ENCODE peak calls at places on chromosomes 13 and 19, in nine cellular contexts. One of them, this sample, is unnamed.

GRCh38 chr13:96020155-96020575 is 33.0 kb downstream of the UGGT2 start:
- DNase-seq in tibial nerve: peak
- DNase-seq in right atrium auricular region: no peak
- DNase-seq in pancreas: no peak
- DNase-seq in nephron progenitor cell: peak
- DNase-seq in neural crest cell: peak
- DNase-seq in heart right ventricle: peak
- DNase-seq in lung: no peak
- DNase-seq in ovary: no peak
- DNase-seq in this sample: peak

GRCh38 chr13:99959538-99960230 is 11.9 kb downstream of the ZIC5 start:
- DNase-seq in tibial nerve: no peak
- DNase-seq in right atrium auricular region: no peak
- DNase-seq in pancreas: no peak
- DNase-seq in nephron progenitor cell: peak
- DNase-seq in neural crest cell: peak
- DNase-seq in heart right ventricle: no peak
- DNase-seq in lung: no peak
- DNase-seq in ovary: no peak
- DNase-seq in this sample: no peak

GRCh38 chr13:51590966-51591627 is 6.8 kb downstream of the WDFY2 start:
- DNase-seq in tibial nerve: peak
- DNase-seq in right atrium auricular region: no peak
- DNase-seq in pancreas: no peak
- DNase-seq in nephron progenitor cell: no peak
- DNase-seq in neural crest cell: no peak
- DNase-seq in heart right ventricle: peak
- DNase-seq in lung: no peak
- DNase-seq in ovary: peak
- DNase-seq in this sample: no peak

GRCh38 chr19:53808710-53809125 is 15.4 kb downstream of the NLRP12 start:
- DNase-seq in tibial nerve: no peak
- DNase-seq in right atrium auricular region: no peak
- DNase-seq in pancreas: no peak
- DNase-seq in nephron progenitor cell: no peak
- DNase-seq in neural crest cell: no peak
- DNase-seq in heart right ventricle: no peak
- DNase-seq in lung: no peak
- DNase-seq in ovary: no peak
- DNase-seq in this sample: no peak

GRCh38 chr13:46146898-46147297 is 35.1 kb downstream of the LCP1 start:
- DNase-seq in tibial nerve: no peak
- DNase-seq in right atrium auricular region: no peak
- DNase-seq in pancreas: no peak
- DNase-seq in nephron progenitor cell: peak
- DNase-seq in neural crest cell: peak
- DNase-seq in heart right ventricle: no peak
- DNase-seq in lung: no peak
- DNase-seq in ovary: no peak
- DNase-seq in this sample: no peak

GRCh38 chr13:73681015-73681414 is 453.2 kb downstream of the KLF12 start:
- DNase-seq in tibial nerve: no peak
- DNase-seq in right atrium auricular region: no peak
- DNase-seq in pancreas: no peak
- DNase-seq in nephron progenitor cell: no peak
- DNase-seq in neural crest cell: no peak
- DNase-seq in heart right ventricle: no peak
- DNase-seq in lung: no peak
- DNase-seq in ovary: no peak
- DNase-seq in this sample: no peak

GRCh38 chr19:14686411-14686810 is 3.4 kb upstream of the ZNF333 start:
- DNase-seq in tibial nerve: no peak
- DNase-seq in right atrium auricular region: no peak
- DNase-seq in pancreas: no peak
- DNase-seq in nephron progenitor cell: no peak
- DNase-seq in neural crest cell: no peak
- DNase-seq in heart right ventricle: no peak
- DNase-seq in lung: no peak
- DNase-seq in ovary: no peak
- DNase-seq in this sample: peak

GRCh38 chr13:76803831-76804230 is 82.4 kb downstream of the KCTD12 start:
- DNase-seq in tibial nerve: no peak
- DNase-seq in right atrium auricular region: no peak
- DNase-seq in pancreas: no peak
- DNase-seq in nephron progenitor cell: no peak
- DNase-seq in neural crest cell: no peak
- DNase-seq in heart right ventricle: no peak
- DNase-seq in lung: no peak
- DNase-seq in ovary: no peak
- DNase-seq in this sample: no peak

GRCh38 chr19:39093761-39094160 is 9.6 kb downstream of the ACP7 start:
- DNase-seq in tibial nerve: no peak
- DNase-seq in right atrium auricular region: no peak
- DNase-seq in pancreas: no peak
- DNase-seq in nephron progenitor cell: no peak
- DNase-seq in neural crest cell: no peak
- DNase-seq in heart right ventricle: no peak
- DNase-seq in lung: no peak
- DNase-seq in ovary: no peak
- DNase-seq in this sample: no peak

GRCh38 chr13:93859666-93860065 is 619.8 kb downstream of the DCT start:
- DNase-seq in tibial nerve: no peak
- DNase-seq in right atrium auricular region: no peak
- DNase-seq in pancreas: no peak
- DNase-seq in nephron progenitor cell: no peak
- DNase-seq in neural crest cell: no peak
- DNase-seq in heart right ventricle: no peak
- DNase-seq in lung: no peak
- DNase-seq in ovary: no peak
- DNase-seq in this sample: no peak

GRCh38 chr19:38534574-38534973 is 83.2 kb downstream of the MAP4K1 start:
- DNase-seq in tibial nerve: no peak
- DNase-seq in right atrium auricular region: no peak
- DNase-seq in pancreas: no peak
- DNase-seq in nephron progenitor cell: no peak
- DNase-seq in neural crest cell: no peak
- DNase-seq in heart right ventricle: no peak
- DNase-seq in lung: no peak
- DNase-seq in ovary: no peak
- DNase-seq in this sample: no peak

GRCh38 chr19:13169769-13170168 is 19.6 kb downstream of the IER2 start:
- DNase-seq in tibial nerve: no peak
- DNase-seq in right atrium auricular region: no peak
- DNase-seq in pancreas: no peak
- DNase-seq in nephron progenitor cell: no peak
- DNase-seq in neural crest cell: no peak
- DNase-seq in heart right ventricle: no peak
- DNase-seq in lung: no peak
- DNase-seq in ovary: no peak
- DNase-seq in this sample: no peak

GRCh38 chr13:111857846-111858560 is 208.9 kb upstream of the SOX1 start:
- DNase-seq in tibial nerve: no peak
- DNase-seq in right atrium auricular region: peak
- DNase-seq in pancreas: no peak
- DNase-seq in nephron progenitor cell: no peak
- DNase-seq in neural crest cell: no peak
- DNase-seq in heart right ventricle: no peak
- DNase-seq in lung: no peak
- DNase-seq in ovary: no peak
- DNase-seq in this sample: no peak

GRCh38 chr13:41054919-41055619 is 6.2 kb upstream of the WBP4 start:
- DNase-seq in tibial nerve: no peak
- DNase-seq in right atrium auricular region: no peak
- DNase-seq in pancreas: no peak
- DNase-seq in nephron progenitor cell: no peak
- DNase-seq in neural crest cell: no peak
- DNase-seq in heart right ventricle: no peak
- DNase-seq in lung: no peak
- DNase-seq in ovary: no peak
- DNase-seq in this sample: no peak

GRCh38 chr13:38758278-38758677 is 71.4 kb downstream of the FREM2 start:
- DNase-seq in tibial nerve: no peak
- DNase-seq in right atrium auricular region: no peak
- DNase-seq in pancreas: no peak
- DNase-seq in nephron progenitor cell: no peak
- DNase-seq in neural crest cell: no peak
- DNase-seq in heart right ventricle: no peak
- DNase-seq in lung: no peak
- DNase-seq in ovary: no peak
- DNase-seq in this sample: no peak

GRCh38 chr19:6047256-6047655 is 63.0 kb downstream of the RFX2 start:
- DNase-seq in tibial nerve: no peak
- DNase-seq in right atrium auricular region: peak
- DNase-seq in pancreas: no peak
- DNase-seq in nephron progenitor cell: no peak
- DNase-seq in neural crest cell: no peak
- DNase-seq in heart right ventricle: no peak
- DNase-seq in lung: peak
- DNase-seq in ovary: no peak
- DNase-seq in this sample: no peak

GRCh38 chr19:29098863-29099481 is 114.0 kb downstream of the UQCRFS1 start:
- DNase-seq in tibial nerve: peak
- DNase-seq in right atrium auricular region: peak
- DNase-seq in pancreas: no peak
- DNase-seq in nephron progenitor cell: no peak
- DNase-seq in neural crest cell: no peak
- DNase-seq in heart right ventricle: peak
- DNase-seq in lung: peak
- DNase-seq in ovary: no peak
- DNase-seq in this sample: no peak

GRCh38 chr19:39144487-39145071 is 19.0 kb downstream of the PAK4 start:
- DNase-seq in tibial nerve: no peak
- DNase-seq in right atrium auricular region: no peak
- DNase-seq in pancreas: peak
- DNase-seq in nephron progenitor cell: no peak
- DNase-seq in neural crest cell: peak
- DNase-seq in heart right ventricle: no peak
- DNase-seq in lung: no peak
- DNase-seq in ovary: no peak
- DNase-seq in this sample: no peak

GRCh38 chr13:39095500-39095899 is 57.2 kb downstream of the NHLRC3 start:
- DNase-seq in tibial nerve: no peak
- DNase-seq in right atrium auricular region: no peak
- DNase-seq in pancreas: no peak
- DNase-seq in nephron progenitor cell: no peak
- DNase-seq in neural crest cell: no peak
- DNase-seq in heart right ventricle: no peak
- DNase-seq in lung: no peak
- DNase-seq in ovary: no peak
- DNase-seq in this sample: peak

GRCh38 chr19:19644054-19644388 is 564 bp upstream of the GMIP start:
- DNase-seq in tibial nerve: no peak
- DNase-seq in right atrium auricular region: no peak
- DNase-seq in pancreas: no peak
- DNase-seq in nephron progenitor cell: no peak
- DNase-seq in neural crest cell: no peak
- DNase-seq in heart right ventricle: no peak
- DNase-seq in lung: no peak
- DNase-seq in ovary: no peak
- DNase-seq in this sample: no peak

GRCh38 chr13:50955212-50955611 is 45.6 kb downstream of the RNASEH2B start:
- DNase-seq in tibial nerve: no peak
- DNase-seq in right atrium auricular region: no peak
- DNase-seq in pancreas: no peak
- DNase-seq in nephron progenitor cell: no peak
- DNase-seq in neural crest cell: no peak
- DNase-seq in heart right ventricle: no peak
- DNase-seq in lung: no peak
- DNase-seq in ovary: no peak
- DNase-seq in this sample: no peak

GRCh38 chr13:104318121-104318520 is 1251.9 kb upstream of the SLC10A2 start:
- DNase-seq in tibial nerve: no peak
- DNase-seq in right atrium auricular region: no peak
- DNase-seq in pancreas: no peak
- DNase-seq in nephron progenitor cell: no peak
- DNase-seq in neural crest cell: no peak
- DNase-seq in heart right ventricle: no peak
- DNase-seq in lung: no peak
- DNase-seq in ovary: no peak
- DNase-seq in this sample: no peak
- TF ChIP-seq CTCF in tibial nerve: no peak
- TF ChIP-seq CTCF in right atrium auricular region: peak
- TF ChIP-seq CTCF in pancreas: no peak
- TF ChIP-seq CTCF in nephron progenitor cell: peak
- TF ChIP-seq CTCF in neural crest cell: peak
- TF ChIP-seq CTCF in heart right ventricle: peak
- TF ChIP-seq CTCF in lung: no peak
- TF ChIP-seq CTCF in ovary: no peak
- TF ChIP-seq CTCF in this sample: no peak

GRCh38 chr13:28718538-28719226 is at the start of gene SLC46A3:
- DNase-seq in tibial nerve: peak
- DNase-seq in right atrium auricular region: peak
- DNase-seq in pancreas: peak
- DNase-seq in nephron progenitor cell: peak
- DNase-seq in neural crest cell: peak
- DNase-seq in heart right ventricle: peak
- DNase-seq in lung: peak
- DNase-seq in ovary: peak
- DNase-seq in this sample: peak
- TF ChIP-seq CTCF in tibial nerve: peak
- TF ChIP-seq CTCF in right atrium auricular region: peak
- TF ChIP-seq CTCF in pancreas: no peak
- TF ChIP-seq CTCF in nephron progenitor cell: no peak
- TF ChIP-seq CTCF in neural crest cell: peak
- TF ChIP-seq CTCF in heart right ventricle: peak
- TF ChIP-seq CTCF in lung: no peak
- TF ChIP-seq CTCF in ovary: no peak
- TF ChIP-seq CTCF in this sample: no peak

GRCh38 chr13:91072511-91072910 is 275.0 kb upstream of the MIR17HG start:
- DNase-seq in tibial nerve: no peak
- DNase-seq in right atrium auricular region: no peak
- DNase-seq in pancreas: no peak
- DNase-seq in nephron progenitor cell: no peak
- DNase-seq in neural crest cell: no peak
- DNase-seq in heart right ventricle: no peak
- DNase-seq in lung: no peak
- DNase-seq in ovary: no peak
- DNase-seq in this sample: no peak

GRCh38 chr13:91079190-91079589 is 268.3 kb upstream of the MIR17HG start:
- DNase-seq in tibial nerve: no peak
- DNase-seq in right atrium auricular region: no peak
- DNase-seq in pancreas: no peak
- DNase-seq in nephron progenitor cell: no peak
- DNase-seq in neural crest cell: no peak
- DNase-seq in heart right ventricle: no peak
- DNase-seq in lung: no peak
- DNase-seq in ovary: no peak
- DNase-seq in this sample: no peak

GRCh38 chr13:91078093-91078679 is 269.3 kb upstream of the MIR17HG start:
- DNase-seq in tibial nerve: no peak
- DNase-seq in right atrium auricular region: no peak
- DNase-seq in pancreas: no peak
- DNase-seq in nephron progenitor cell: no peak
- DNase-seq in neural crest cell: no peak
- DNase-seq in heart right ventricle: no peak
- DNase-seq in lung: no peak
- DNase-seq in ovary: no peak
- DNase-seq in this sample: no peak
- TF ChIP-seq CTCF in tibial nerve: peak
- TF ChIP-seq CTCF in right atrium auricular region: peak
- TF ChIP-seq CTCF in pancreas: peak
- TF ChIP-seq CTCF in nephron progenitor cell: peak
- TF ChIP-seq CTCF in neural crest cell: peak
- TF ChIP-seq CTCF in heart right ventricle: peak
- TF ChIP-seq CTCF in lung: no peak
- TF ChIP-seq CTCF in ovary: no peak
- TF ChIP-seq CTCF in this sample: peak

GRCh38 chr19:2611483-2612464 is 90.7 kb downstream of the GNG7 start:
- DNase-seq in tibial nerve: no peak
- DNase-seq in right atrium auricular region: no peak
- DNase-seq in pancreas: no peak
- DNase-seq in nephron progenitor cell: no peak
- DNase-seq in neural crest cell: no peak
- DNase-seq in heart right ventricle: no peak
- DNase-seq in lung: no peak
- DNase-seq in ovary: no peak
- DNase-seq in this sample: no peak
- TF ChIP-seq CTCF in tibial nerve: no peak
- TF ChIP-seq CTCF in right atrium auricular region: peak
- TF ChIP-seq CTCF in pancreas: no peak
- TF ChIP-seq CTCF in nephron progenitor cell: peak
- TF ChIP-seq CTCF in neural crest cell: peak
- TF ChIP-seq CTCF in heart right ventricle: no peak
- TF ChIP-seq CTCF in lung: no peak
- TF ChIP-seq CTCF in ovary: no peak
- TF ChIP-seq CTCF in this sample: peak

This sample was measured in activated CD8-positive, alpha-beta T cell treated with anti-CD3 and anti-CD28 coated beads for 36 hours.